ENCODE peak calls at places on chromosomes 3 and 15, in four cellular contexts. P is WERI-Rb-1, G is transverse colon, K is OCI-LY7. S is an unnamed sample.

GRCh38 chr3:145902166-145902565 is 258.8 kb downstream of the PLOD2 start:
- DNase-seq in G (no peak), K (no peak), P (no peak), S (no peak)

GRCh38 chr3:46666471-46666845 is 27.0 kb downstream of the ALS2CL start:
- DNase-seq in P (no peak), G (peak; percentile 8), K (no peak), S (peak; percentile 99)

GRCh38 chr3:123322866-123323265 is 121.1 kb downstream of the SEC22A start:
- DNase-seq in P (no peak), K (no peak), G (no peak), S (no peak)

GRCh38 chr15:84734794-84735479 is 13.5 kb upstream of the ZNF592 start:
- DNase-seq in K (peak; percentile 95), P (peak; percentile 37), G (peak; percentile 87), S (no peak)

GRCh38 chr3:52299815-52300611 is 12.4 kb downstream of the GLYCTK start:
- DNase-seq in G (no peak), K (peak; percentile 17), P (no peak), S (no peak)

GRCh38 chr3:160279657-160280056 is 54.4 kb downstream of the C3orf80 start:
- DNase-seq in G (no peak), K (no peak), P (no peak), S (no peak)

GRCh38 chr3:50278868-50279224 is at the start of gene LSMEM2:
- DNase-seq in P (no peak), K (no peak), G (no peak), S (no peak)

GRCh38 chr15:39976291-39977274 is 42.7 kb downstream of the EIF2AK4 start:
- DNase-seq in K (peak; percentile 79), P (peak; percentile 79), G (peak; percentile 51), S (no peak)

GRCh38 chr3:188874576-188874975 is 297.2 kb upstream of the TPRG1 start:
- DNase-seq in G (no peak), K (no peak), P (no peak), S (no peak)

GRCh38 chr3:184512621-184513020 is 49.0 kb upstream of the EPHB3 start:
- DNase-seq in P (no peak), K (no peak), G (no peak), S (no peak)

GRCh38 chr15:79680721-79681120 is 216.1 kb downstream of the MTHFS start:
- DNase-seq in P (no peak), K (no peak), G (no peak), S (no peak)

GRCh38 chr3:11770105-11770476 is 76.6 kb downstream of the TAMM41 start:
- DNase-seq in G (no peak), K (no peak), P (no peak), S (no peak)

GRCh38 chr15:43285609-43286037 is 18.9 kb upstream of the TGM5 start:
- DNase-seq in P (peak; percentile 50), G (peak; percentile 39), K (peak; percentile 79), S (peak; percentile 41)

GRCh38 chr3:71360694-71361093 is 222.8 kb downstream of the FOXP1 start:
- DNase-seq in P (no peak), K (peak; percentile 43), G (no peak), S (no peak)

DNA sequence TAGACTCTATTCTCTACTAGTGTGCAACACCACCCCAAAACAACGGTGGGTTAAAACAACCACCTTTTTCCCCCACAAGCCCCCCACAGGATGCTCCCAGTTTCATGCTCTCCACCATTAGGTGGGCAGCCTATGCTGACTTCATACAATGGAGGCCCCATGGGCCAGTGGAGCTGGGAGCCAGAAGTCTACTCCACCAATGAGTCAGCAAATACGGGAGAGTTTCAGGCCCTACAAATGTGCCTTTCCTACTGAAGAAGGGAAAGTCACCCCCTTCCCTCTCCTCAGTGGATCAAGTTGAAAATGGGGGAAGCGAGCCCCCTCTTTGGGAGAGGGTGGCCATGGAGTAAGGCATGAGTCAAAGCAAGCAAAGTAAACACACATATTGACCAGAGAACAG is 278.6 kb downstream of the NTRK3 start:
- DNase-seq in K (no peak), G (no peak), P (no peak), S (no peak)
- TF ChIP-seq CTCF in K (no peak), G (no peak), P (no peak), S (no peak)

GRCh38 chr15:68311464-68311835 is 33.9 kb downstream of the FEM1B start:
- DNase-seq in G (no peak), P (no peak), K (no peak), S (no peak)
- H3K4me3 ChIP-seq in G (no peak overlapping the region), P (no peak overlapping the region), K (no peak overlapping the region), S (no peak overlapping the region)

DNA sequence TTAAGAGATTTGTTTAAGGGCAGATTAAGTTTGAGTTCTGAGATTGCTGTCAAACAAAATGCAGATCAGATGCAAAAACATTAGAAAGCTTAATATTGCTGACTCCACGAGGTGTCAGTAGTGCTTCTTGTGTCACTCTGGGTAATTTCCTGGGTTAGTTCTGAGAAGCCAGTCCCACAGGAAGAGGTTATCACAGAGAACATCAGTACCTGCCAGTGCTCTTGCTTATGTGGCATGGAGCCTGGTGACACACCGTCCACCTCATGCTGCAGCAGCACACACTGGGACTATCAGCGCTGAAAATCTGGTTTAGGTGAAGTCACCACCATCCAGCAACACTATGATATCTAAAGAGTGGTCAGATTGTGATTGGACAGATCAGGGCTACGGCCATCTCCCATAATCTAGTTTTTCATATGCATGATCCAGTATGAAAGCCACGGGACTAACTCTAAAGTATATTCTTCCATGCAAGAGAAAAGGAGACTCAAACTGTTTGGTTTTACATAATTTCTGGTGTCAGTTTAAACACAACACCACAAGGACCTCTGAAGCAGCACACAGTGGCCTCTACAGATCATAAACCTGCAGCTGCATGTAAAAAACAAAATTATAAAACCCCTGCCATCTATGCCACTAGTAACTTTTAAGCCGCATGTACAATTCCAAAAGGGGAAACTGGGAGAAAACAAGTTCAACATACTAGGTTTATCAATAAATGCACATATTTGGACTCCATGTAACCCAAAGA is 36.1 kb upstream of the MYO5C start:
- DNase-seq in G (peak; percentile 23), K (peak; percentile 89), P (peak; percentile 27), S (peak; percentile 93)
- TF ChIP-seq CTCF in G (no peak), K (peak; percentile 89), P (peak; percentile 69), S (peak; percentile 85)

DNA sequence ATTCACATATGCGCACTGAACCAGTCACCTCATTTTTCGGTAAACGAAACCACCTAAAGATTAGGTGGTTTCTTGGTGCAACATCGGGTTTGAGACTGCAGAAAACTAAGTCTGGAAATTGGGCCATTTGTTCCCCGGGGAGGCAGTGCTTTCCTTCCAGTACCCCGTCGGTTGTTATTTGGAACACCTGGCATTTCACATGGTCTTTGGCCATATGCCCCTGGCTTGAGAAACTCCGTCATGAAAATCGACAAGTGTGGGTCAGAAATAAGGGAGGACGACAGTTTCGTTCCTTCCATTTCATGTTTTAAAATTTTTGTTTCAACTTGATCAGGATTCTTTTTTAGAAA is 544 bp upstream of the GATM start:
- DNase-seq in P (no peak), K (no peak), G (no peak), S (no peak)
- H3K4me3 ChIP-seq in P (no peak overlapping the region), K (peak overlapping the region; percentile 61), G (no peak overlapping the region), S (no peak overlapping the region)